ENCODE peak calls at places on chromosomes 6 and 20, in nine cellular contexts. L is H54; J is progenitor cell of endocrine pancreas; U is HTR-8/SVneo; G is Caki2; T is activated CD8-positive, alpha-beta T cell treated with anti-CD3 and anti-CD28 coated beads, Interleukin-2, amount 10 ng/mL, durations not matched to agents 7 days and 5 days; K is AG09319; R is HCT116; M is stimulated activated CD8-positive, alpha-beta memory T cell treated with anti-CD3 and anti-CD28 coated beads, Interleukin-7, amount 100 ng/mL, for 4 hours. N is an unnamed sample.

GRCh38 chr20:9945406-9945805 is 89.4 kb upstream of the ANKEF1 start:
- DNase-seq in L (no peak), J (no peak), U (no peak), G (peak; percentile 70), T (no peak), M (no peak), K (no peak), R (peak; percentile 57), N (no peak)

GRCh38 chr6:91781946-91782345 is 1195.1 kb upstream of the MAP3K7 start:
- DNase-seq in J (no peak), L (no peak), U (no peak), M (no peak), T (no peak), K (no peak), R (no peak), G (no peak), N (no peak)

GRCh38 chr20:9963029-9963428 is 71.8 kb upstream of the ANKEF1 start:
- DNase-seq in T (no peak), R (no peak), U (no peak), L (no peak), J (no peak), G (no peak), M (no peak), K (no peak), N (no peak)

GRCh38 chr6:7234547-7234946 is 78.5 kb downstream of the SSR1 start:
- DNase-seq in J (no peak), T (no peak), R (no peak), L (no peak), U (no peak), M (no peak), K (no peak), G (no peak), N (no peak)

GRCh38 chr20:1841554-1842140 is 53.6 kb upstream of the SIRPA start:
- DNase-seq in J (no peak), G (no peak), M (no peak), L (no peak), K (no peak), R (no peak), U (peak; percentile 31), T (no peak), N (no peak)

GRCh38 chr6:15464211-15464725 is 198.6 kb downstream of the DTNBP1 start:
- DNase-seq in M (peak; percentile 26), G (no peak), J (no peak), U (no peak), T (peak; percentile 68), K (no peak), R (peak; percentile 24), L (peak; percentile 34), N (no peak)

GRCh38 chr20:46435146-46435545 is 28.7 kb upstream of the ELMO2 start:
- DNase-seq in L (no peak), M (no peak), T (no peak), U (no peak), R (no peak), J (no peak), G (no peak), K (no peak), N (no peak)

GRCh38 chr6:167275001-167275400 is 16.1 kb upstream of the UNC93A start:
- DNase-seq in T (no peak), R (no peak), U (no peak), K (no peak), M (no peak), L (no peak), J (no peak), G (no peak), N (no peak)

GRCh38 chr20:4793183-4793582 is 71.5 kb downstream of the PRND start:
- DNase-seq in R (no peak), T (no peak), K (no peak), M (no peak), J (no peak), L (no peak), U (no peak), G (no peak), N (no peak)

GRCh38 chr6:79468116-79468515 is 69.1 kb downstream of the LCA5 start:
- DNase-seq in L (no peak), U (no peak), K (no peak), G (no peak), J (no peak), T (no peak), M (no peak), R (no peak), N (peak; percentile 52)

GRCh38 chr6:34538581-34538980 is 17.5 kb downstream of the SPDEF start:
- DNase-seq in K (no peak), J (no peak), G (no peak), R (no peak), U (no peak), L (no peak), M (no peak), T (no peak), N (no peak)

GRCh38 chr20:2984028-2984501 is 59.4 kb upstream of the GNRH2 start:
- DNase-seq in T (peak; percentile 20), K (no peak), G (no peak), J (no peak), L (no peak), M (no peak), U (no peak), R (no peak), N (no peak)

N was measured in epithelial cell of proximal tubule.